ENCODE peak calls at places on chromosomes 11 and 22, in four cellular contexts. D, B, V and F are unnamed samples.

GRCh38 chr22:40182231-40182835 is 4.6 kb downstream of the TNRC6B start:
- DNase-seq in D (no peak), B (no peak), V (no peak), F (no peak)

GRCh38 chr11:26191193-26191592 is 140.7 kb upstream of the ANO3 start:
- DNase-seq in D (no peak), B (no peak), V (no peak), F (no peak)

GRCh38 chr11:92826597-92826996 is 142.9 kb upstream of the MTNR1B start:
- DNase-seq in D (no peak), B (no peak), V (no peak), F (no peak)

GRCh38 chr22:38317237-38317994 is at the start of gene CSNK1E:
- DNase-seq in D (no peak), B (peak), V (peak), F (peak)

GRCh38 chr22:45505991-45506743 is 3.5 kb downstream of the FBLN1 start:
- DNase-seq in D (no peak), B (no peak), V (no peak), F (no peak)

GRCh38 chr22:41574847-41575381 is 14.1 kb downstream of the CSDC2 start:
- DNase-seq in D (no peak), B (no peak), V (no peak), F (no peak)

GRCh38 chr11:110797453-110797852 is 85.2 kb upstream of the ARHGAP20 start:
- DNase-seq in D (no peak), B (no peak), V (no peak), F (peak)

GRCh38 chr22:32202539-32203180 is 2.2 kb downstream of the RFPL2 start:
- DNase-seq in D (peak), B (peak), V (peak), F (peak)

GRCh38 chr11:125300791-125301218 is 136.3 kb downstream of the PKNOX2 start:
- DNase-seq in D (no peak), B (peak), V (no peak), F (peak)

DNA sequence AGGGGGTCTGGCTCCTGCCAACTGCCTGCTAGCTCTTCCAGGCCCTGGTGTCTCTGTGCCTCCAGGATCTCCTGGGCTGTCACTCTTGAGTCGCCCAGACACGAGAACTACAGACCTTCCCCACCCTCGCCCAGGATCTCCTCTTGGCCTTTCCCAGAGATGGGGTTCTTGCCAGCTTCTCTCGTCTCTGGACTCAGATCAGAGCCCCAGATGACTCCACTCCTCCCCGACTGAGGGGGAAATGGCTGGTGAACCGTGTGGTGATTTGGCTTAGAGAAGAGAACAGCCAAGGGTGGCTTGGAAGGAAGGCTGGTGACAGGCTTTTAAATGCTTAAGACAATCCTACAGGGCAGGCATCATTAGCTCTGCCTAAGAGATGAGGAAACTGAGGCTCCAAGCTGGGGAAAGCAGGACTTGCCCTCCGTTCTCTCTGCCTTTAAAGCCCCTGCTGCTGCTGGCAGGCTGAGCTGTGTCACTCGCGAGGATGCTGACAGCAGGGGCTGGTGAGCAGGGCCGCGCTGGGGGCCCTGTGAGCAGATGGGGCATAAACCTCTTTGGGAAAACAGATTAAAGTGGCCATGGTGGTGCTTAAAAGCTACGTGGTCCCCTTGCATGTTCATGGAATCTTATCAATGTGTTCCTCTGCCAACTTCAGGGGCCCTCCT is 90.3 kb upstream of the THY1 start:
- DNase-seq in D (no peak), B (no peak), V (no peak), F (no peak)
- TF ChIP-seq MYC in D (no peak), B (no peak), V (no peak), F (no peak)

GRCh38 chr22:50261615-50262459 is at the start of gene MAPK12:
- DNase-seq in D (no peak), B (no peak), V (peak), F (peak)

GRCh38 chr22:50262460-50262911 is 1.0 kb upstream of the MAPK12 start:
- DNase-seq in D (peak), B (no peak), V (peak), F (peak)

GRCh38 chr22:50260434-50260800 is 1.1 kb downstream of the MAPK12 start:
- DNase-seq in D (no peak), B (no peak), V (no peak), F (peak)

GRCh38 chr22:50259302-50259701 is 2.2 kb downstream of the MAPK12 start:
- DNase-seq in D (no peak), B (no peak), V (no peak), F (no peak)

DNA sequence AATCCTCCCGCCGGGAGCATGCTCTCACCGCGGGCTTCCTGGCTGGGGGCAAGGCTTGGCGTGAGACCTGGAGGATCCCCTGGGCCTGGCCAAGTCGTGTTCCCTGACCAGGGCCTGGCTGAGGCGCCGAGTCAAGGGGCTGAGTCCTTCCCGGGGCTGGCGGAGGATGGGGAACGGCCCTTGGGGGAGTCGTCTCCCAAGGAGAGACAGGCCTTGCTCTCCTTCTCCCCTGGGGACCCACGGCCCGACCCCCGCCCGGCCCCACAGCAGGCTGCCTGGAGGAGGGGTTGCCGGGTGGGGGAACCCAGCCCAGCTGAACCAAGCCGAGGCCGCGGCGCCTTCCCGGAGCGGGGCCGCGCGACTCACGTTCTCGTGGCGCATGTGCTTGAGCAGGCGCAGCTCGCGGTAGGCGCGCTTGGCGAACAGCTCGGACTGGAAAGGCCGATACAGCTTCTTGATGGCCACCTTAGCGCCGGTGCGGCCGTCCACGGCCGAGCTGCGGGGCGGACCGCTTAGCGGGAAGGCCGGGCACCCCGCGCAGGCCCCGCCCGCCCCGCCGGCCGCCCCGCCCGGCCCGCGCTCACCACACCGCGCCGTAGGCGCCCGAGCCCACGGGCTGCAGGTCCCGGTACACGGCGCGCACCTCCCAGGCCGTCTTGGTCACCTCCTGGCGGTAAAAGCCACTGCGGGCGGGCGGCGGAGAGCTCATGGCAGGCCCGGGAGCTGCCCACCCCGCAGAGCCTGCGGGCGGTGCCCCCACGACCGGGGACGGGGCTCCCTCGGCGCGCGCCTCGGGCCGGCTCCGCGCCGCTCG is 475 bp downstream of the MAPK12 start:
- DNase-seq in D (no peak), B (no peak), V (peak), F (peak)
- H3K4me3 ChIP-seq in D (peak), B (peak), V (peak), F (peak)

GRCh38 chr11:120858740-120859139 is 165.2 kb upstream of the TBCEL start:
- DNase-seq in D (no peak), B (no peak), V (no peak), F (no peak)
- TF ChIP-seq MYC in D (no peak), B (no peak), V (no peak), F (no peak)

GRCh38 chr11:106473089-106473722 is 395.7 kb downstream of the AASDHPPT start:
- DNase-seq in D (no peak), B (no peak), V (no peak), F (no peak)
- H3K4me3 ChIP-seq in D (no peak), B (no peak), V (no peak), F (no peak)

DNA sequence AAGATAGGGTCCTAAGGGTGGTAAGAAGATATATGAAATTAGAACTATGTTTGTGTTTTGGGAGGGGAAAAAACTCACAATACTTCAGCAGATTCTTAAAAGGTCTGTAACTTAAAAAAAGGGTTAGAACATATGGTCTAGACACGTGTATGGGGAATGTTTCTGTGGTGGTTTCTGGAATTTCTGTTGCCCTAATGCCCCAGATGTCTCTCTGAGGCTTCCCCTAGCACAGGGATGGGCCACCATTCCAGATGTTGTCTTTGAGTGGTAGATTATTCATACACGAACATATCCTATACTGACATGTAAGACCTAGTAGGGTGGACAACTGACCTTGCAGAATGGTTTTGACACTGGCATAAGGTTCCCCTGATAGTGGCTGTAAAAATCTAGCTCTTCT is 26.2 kb downstream of the EHF start:
- DNase-seq in D (no peak), B (no peak), V (no peak), F (no peak)
- TF ChIP-seq MYC in D (no peak), B (no peak), V (no peak), F (no peak)

DNA sequence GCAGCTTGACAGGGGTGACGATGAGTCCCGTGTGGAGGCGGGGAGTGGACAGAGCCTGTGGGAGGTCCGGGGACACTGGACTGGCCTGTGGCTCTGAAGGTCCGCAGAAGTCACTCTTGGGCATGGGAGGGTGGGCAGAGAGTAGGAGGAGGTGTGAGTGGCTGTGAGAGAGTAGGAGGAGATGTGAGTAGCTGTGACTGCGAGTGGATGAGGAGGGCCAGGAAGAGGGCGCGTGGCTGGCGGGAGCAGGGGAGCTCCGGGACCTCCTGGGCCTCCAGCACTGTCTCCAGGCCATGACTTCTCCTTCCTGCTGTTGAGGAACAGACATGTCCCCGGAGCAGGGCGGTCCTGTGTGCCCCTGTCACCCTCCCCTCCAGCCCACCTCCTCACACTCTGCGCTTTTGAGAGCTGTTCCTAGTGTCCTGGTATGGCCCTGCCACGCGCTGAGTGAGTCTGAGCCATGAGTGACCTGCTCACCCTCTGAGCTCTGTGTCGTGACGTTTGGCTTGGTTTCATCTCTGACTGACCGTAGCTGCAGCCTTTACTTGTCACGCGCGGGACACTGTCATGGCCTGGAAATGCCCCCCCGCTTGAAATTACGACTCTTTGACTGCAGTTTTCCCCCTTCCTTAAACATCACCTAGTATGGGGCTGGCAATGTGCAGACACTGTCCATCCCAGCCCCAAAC is 391.5 kb downstream of the TBC1D22A start:
- DNase-seq in D (no peak), B (no peak), V (no peak), F (peak)
- H3K4me3 ChIP-seq in D (no peak), B (no peak), V (no peak), F (no peak)

GRCh38 chr11:130609121-130610035 is 160.9 kb downstream of the ADAMTS15 start:
- DNase-seq in D (no peak), B (no peak), V (peak), F (peak)
- TF ChIP-seq MYC in D (no peak), B (no peak), V (no peak), F (no peak)

GRCh38 chr22:23836692-23837495 is 1.9 kb downstream of the DERL3 start:
- DNase-seq in D (no peak), B (no peak), V (no peak), F (no peak)
- H3K4me3 ChIP-seq in D (no peak), B (no peak), V (no peak), F (no peak)

GRCh38 chr11:8934735-8935478 is 2.2 kb upstream of the C11orf16 start:
- DNase-seq in D (peak), B (no peak), V (no peak), F (no peak)
- TF ChIP-seq MYC in D (no peak), B (no peak), V (no peak), F (no peak)

DNA sequence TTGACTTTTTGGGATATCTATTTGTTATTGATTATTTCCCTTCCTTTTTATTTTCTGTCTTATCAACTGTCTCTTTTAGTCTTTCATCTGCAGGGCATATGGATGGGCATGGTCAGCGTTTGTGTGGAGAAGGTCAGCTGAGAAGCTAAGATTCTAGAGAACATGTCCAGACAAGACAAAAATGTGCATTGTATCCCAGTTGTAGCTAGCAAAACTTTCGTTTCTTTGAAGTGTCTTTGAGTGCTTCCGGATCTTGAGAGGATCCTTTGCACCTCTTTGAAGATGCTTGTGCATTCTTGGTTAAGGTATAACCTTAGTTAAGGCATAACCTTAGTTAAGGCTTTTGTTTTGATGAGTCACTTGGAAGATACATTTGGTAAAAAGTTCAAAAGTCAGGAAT is 329.9 kb upstream of the LRRC4C start:
- DNase-seq in D (no peak), B (no peak), V (no peak), F (no peak)
- H3K4me3 ChIP-seq in D (no peak), B (no peak), V (no peak), F (no peak)